ENCODE peak calls at places on chromosomes 16 and 17, in seven cellular contexts. H is NCI-H510A treated with DMSO at 0.1 percent for 48 hours; K is stimulated activated CD8-positive, alpha-beta memory T cell treated with anti-CD3 and anti-CD28 coated beads, Interleukin-15, amount 100 ng/mL, for 24 hours; F is GM23248; T is heart right ventricle; L is fibroblast of lung; P is putamen. V is an unnamed sample.
A peak's percentile ranks its signal among the peaks of the same experiment; 100 is the strongest.

GRCh38 chr17:78645421-78646295 is 68.5 kb upstream of the DNAH17 start:
- DNase-seq in F (peak; percentile 9), H (peak; percentile 67), P (peak; percentile 59), L (peak; percentile 27), K (no peak), T (peak; percentile 89), V (peak; percentile 55)

GRCh38 chr17:68676856-68677255 is 75.7 kb upstream of the FAM20A start:
- DNase-seq in T (no peak), K (no peak), H (no peak), F (no peak), P (no peak), L (no peak), V (no peak)

GRCh38 chr17:80789356-80789902 is 202.2 kb upstream of the CHMP6 start:
- DNase-seq in K (no peak), T (peak; percentile 61), P (no peak), H (no peak), F (peak; percentile 96), L (peak; percentile 96), V (peak; percentile 93)

GRCh38 chr16:11972128-11972527 is 4.4 kb upstream of the SNX29 start:
- DNase-seq in H (no peak), L (no peak), F (peak; percentile 32), T (no peak), P (no peak), K (no peak), V (peak; percentile 56)

GRCh38 chr16:57314161-57314785 is 29.8 kb upstream of the PLLP start:
- DNase-seq in T (no peak), L (no peak), P (no peak), F (no peak), K (no peak), H (no peak), V (no peak)

GRCh38 chr16:65689726-65690125 is 567.9 kb upstream of the CDH11 start:
- DNase-seq in H (no peak), P (no peak), L (no peak), F (no peak), T (no peak), K (no peak), V (no peak)

GRCh38 chr16:11752856-11753255 is 10.2 kb upstream of the TXNDC11 start:
- DNase-seq in H (peak; percentile 62), K (no peak), F (no peak), P (no peak), T (no peak), L (no peak), V (no peak)

GRCh38 chr16:56589141-56590039 is at the start of gene MT3:
- DNase-seq in T (no peak), K (no peak), F (peak; percentile 53), L (no peak), H (peak; percentile 57), P (peak; percentile 70), V (peak; percentile 88)

GRCh38 chr17:67200727-67201301 is 44.2 kb downstream of the HELZ start:
- DNase-seq in P (no peak), H (no peak), T (no peak), K (no peak), F (peak; percentile 32), L (peak; percentile 11), V (peak; percentile 18)

GRCh38 chr17:17342242-17342945 is 39.2 kb downstream of the NT5M start:
- DNase-seq in T (no peak), F (no peak), P (no peak), L (no peak), H (no peak), K (no peak), V (no peak)

GRCh38 chr17:82299452-82299851 is 18.0 kb downstream of the CD7 start:
- DNase-seq in T (no peak), K (no peak), H (no peak), F (no peak), L (no peak), P (no peak), V (no peak)

GRCh38 chr17:40442392-40443195 is 656 bp upstream of the IGFBP4 start:
- DNase-seq in H (peak; percentile 40), P (no peak), L (peak; percentile 41), F (peak; percentile 72), T (peak; percentile 59), K (no peak), V (no peak)

GRCh38 chr17:73028311-73028755 is 64.2 kb downstream of the SLC39A11 start:
- DNase-seq in K (no peak), F (peak; percentile 46), T (no peak), L (peak; percentile 96), H (no peak), P (no peak), V (peak; percentile 43)

V was measured in NCI-H69.